ENCODE peak calls at places on chromosomes 11 and 22, in five cellular contexts. M is H9, Q is neuronal stem cell, R is H1, D is mesenchymal stem cell. F is an unnamed sample.

GRCh38 chr22:34814260-34814659 is 251.7 kb upstream of the ISX start:
- DNase-seq in Q (no peak), R (no peak), D (peak; percentile 23), M (no peak), F (no peak)

GRCh38 chr22:40401532-40401931 is 31.1 kb downstream of the SGSM3 start:
- DNase-seq in M (no peak), Q (no peak), D (no peak), R (no peak), F (no peak)

GRCh38 chr11:266676-267439 is 11.3 kb upstream of the NLRP6 start:
- DNase-seq in D (no peak), M (no peak), R (no peak), Q (no peak), F (peak; percentile 11)

GRCh38 chr22:49969751-49970527 is 9.4 kb downstream of the PIM3 start:
- DNase-seq in M (peak; percentile 25), R (peak; percentile 47), D (no peak), Q (no peak), F (no peak)

GRCh38 chr11:113532697-113533424 is 57.7 kb upstream of the DRD2 start:
- DNase-seq in R (peak; percentile 91), D (peak; percentile 75), Q (peak; percentile 72), M (peak; percentile 77), F (peak; percentile 87)

GRCh38 chr11:1882265-1883238 is 9.1 kb downstream of the PRR33 start:
- DNase-seq in Q (peak; percentile 82), D (peak; percentile 61), M (peak; percentile 90), R (peak; percentile 94), F (peak; percentile 62)

GRCh38 chr11:130873766-130874165 is 42.5 kb downstream of the SNX19 start:
- DNase-seq in Q (no peak), D (peak; percentile 25), R (no peak), M (no peak), F (no peak)

GRCh38 chr22:25111579-25112517 is 87.8 kb upstream of the CRYBB3 start:
- DNase-seq in Q (no peak), D (peak; percentile 23), M (peak; percentile 37), R (no peak), F (no peak)

GRCh38 chr22:23552573-23552972 is 27.5 kb downstream of the IGLL1 start:
- DNase-seq in M (no peak), Q (no peak), D (no peak), R (no peak), F (no peak)
- H3K9ac ChIP-seq in M (no peak overlapping the region), Q (no peak overlapping the region), D (no peak overlapping the region), R (no peak overlapping the region), F (no peak overlapping the region)

DNA sequence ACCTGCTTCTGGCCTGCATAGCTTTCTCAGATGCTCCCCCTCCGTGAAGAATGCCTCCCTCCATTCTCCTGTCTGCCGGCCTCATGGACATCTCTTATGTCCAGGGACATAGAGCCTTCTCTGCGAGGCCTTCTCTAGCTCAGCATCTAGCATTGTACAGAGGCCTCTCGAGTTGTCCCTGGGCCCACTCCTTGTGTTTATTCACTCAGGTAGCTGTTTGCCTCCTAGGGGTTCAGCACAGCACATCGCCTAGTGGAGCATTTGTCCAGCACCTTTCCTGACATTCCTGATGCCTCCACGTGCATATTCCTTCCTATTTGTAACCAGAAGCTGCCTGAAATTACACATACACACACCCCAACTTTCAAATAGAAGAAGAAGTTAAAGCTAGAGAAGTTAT is 101.3 kb downstream of the TBC1D22A start:
- DNase-seq in R (no peak), D (no peak), M (no peak), Q (no peak), F (no peak)
- H2BK12ac ChIP-seq in R (no peak overlapping the region), D (no peak overlapping the region), M (no peak overlapping the region), Q (no peak overlapping the region), F (no peak overlapping the region)

GRCh38 chr22:39350803-39351688 is 1.3 kb downstream of the SYNGR1 start:
- DNase-seq in D (no peak), Q (no peak), M (peak; percentile 38), R (no peak), F (no peak)
- H2AFZ ChIP-seq in D (no peak overlapping the region), Q (no peak overlapping the region), M (no peak overlapping the region), R (no peak overlapping the region), F (peak overlapping the region; percentile 26)

DNA sequence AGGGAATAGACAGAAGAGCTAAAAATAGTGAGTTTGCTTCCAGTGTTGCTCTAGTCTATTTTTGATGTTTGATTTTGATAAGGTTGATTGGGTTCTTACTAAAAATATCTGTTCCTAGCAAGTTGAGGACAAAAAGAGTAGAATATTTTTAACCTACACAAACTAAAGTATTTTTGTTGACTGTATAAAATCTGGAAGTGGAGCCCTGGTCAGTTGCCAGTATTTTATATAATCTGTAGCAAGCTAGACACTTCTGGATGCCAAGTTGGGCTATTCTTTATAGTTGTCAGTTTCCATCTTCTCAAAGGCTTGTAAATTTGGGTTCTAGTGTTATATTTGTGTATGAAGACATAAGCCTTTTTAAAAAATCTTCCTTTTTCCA is 56.6 kb downstream of the HSD17B12 start:
- DNase-seq in M (no peak), D (no peak), R (no peak), Q (no peak), F (no peak)
- H3K9ac ChIP-seq in M (no peak overlapping the region), D (peak overlapping the region; percentile 83), R (no peak overlapping the region), Q (no peak overlapping the region), F (no peak overlapping the region)

GRCh38 chr11:91295591-91295990 is 929.0 kb upstream of the FAT3 start:
- DNase-seq in D (peak; percentile 2), Q (no peak), M (no peak), R (no peak), F (no peak)

GRCh38 chr11:91303754-91304153 is 920.9 kb upstream of the FAT3 start:
- DNase-seq in Q (no peak), R (no peak), D (no peak), M (no peak), F (no peak)

GRCh38 chr11:91305402-91305801 is 919.2 kb upstream of the FAT3 start:
- DNase-seq in R (no peak), M (no peak), Q (no peak), D (no peak), F (no peak)

GRCh38 chr11:91296628-91297027 is 928.0 kb upstream of the FAT3 start:
- DNase-seq in M (no peak), D (peak; percentile 35), Q (no peak), R (no peak), F (no peak)

DNA sequence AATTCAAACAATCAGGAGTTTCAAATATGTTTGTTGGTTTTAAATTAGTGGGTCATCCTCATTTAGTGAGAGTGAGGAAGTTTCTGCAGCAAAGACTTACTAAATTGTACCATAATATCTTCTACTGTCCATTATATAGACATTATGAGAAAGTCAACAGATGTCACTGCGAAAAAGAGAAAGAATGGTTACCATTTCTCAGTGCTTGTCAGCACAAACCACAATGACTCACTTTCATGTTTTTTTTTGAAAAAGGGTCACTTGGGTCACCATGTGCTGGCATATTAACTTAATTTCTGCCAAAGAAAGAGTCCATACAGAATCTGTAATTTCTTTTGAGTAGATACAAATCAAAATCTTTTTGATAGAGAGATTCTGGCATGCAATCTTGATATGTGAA is 924.6 kb upstream of the FAT3 start:
- DNase-seq in M (no peak), R (no peak), Q (no peak), D (peak; percentile 49), F (no peak)
- H2BK12ac ChIP-seq in M (no peak overlapping the region), R (no peak overlapping the region), Q (no peak overlapping the region), D (no peak overlapping the region), F (no peak overlapping the region)

DNA sequence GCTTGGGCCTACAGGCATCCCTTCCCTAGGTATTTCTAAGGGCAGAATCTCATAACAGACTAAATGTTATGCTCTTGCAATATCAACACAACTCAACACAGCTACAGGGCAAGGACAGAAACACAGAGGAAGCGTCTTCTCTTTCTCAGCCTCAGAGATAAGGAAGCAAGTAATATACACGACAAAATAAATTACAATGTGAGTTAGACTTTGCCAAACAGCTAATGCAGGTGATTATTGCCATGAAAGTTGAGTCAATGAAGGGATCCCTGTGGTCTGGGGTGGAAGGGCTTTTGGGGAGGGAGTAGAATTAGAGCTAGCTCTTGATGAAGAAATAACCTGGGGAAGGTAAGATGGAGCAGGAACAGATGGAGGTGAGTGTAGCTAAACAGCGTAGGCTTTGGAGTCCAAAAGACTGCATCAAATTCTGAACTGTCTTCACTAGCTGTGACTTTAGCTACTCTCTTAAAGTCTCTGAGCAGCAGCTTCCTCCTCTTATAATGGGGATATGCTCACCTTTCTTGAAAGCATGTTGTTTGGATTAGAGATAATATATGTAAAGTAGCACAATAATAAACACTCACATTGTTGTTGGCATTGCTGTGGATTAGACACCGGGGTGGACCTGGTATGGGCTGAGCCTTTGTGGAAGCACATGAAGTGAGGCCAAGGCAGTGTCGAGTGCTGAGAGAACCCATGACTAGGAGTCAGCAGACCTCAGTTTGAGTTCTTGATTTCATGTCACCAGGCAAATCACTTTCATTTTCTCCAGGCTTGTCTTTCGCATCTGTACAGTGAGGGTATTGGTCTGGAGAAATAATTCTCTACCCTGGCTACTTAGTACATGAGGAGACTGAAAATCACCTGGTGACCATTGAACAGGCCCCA is 41.0 kb upstream of the AQP11 start:
- DNase-seq in M (no peak), R (no peak), D (no peak), Q (no peak), F (peak; percentile 2)
- H2AFZ ChIP-seq in M (no peak overlapping the region), R (peak overlapping the region; percentile 95), D (peak overlapping the region; percentile 27), Q (peak overlapping the region; percentile 34), F (no peak overlapping the region)